ENCODE peak calls at places on chromosomes 1 and 21, in ten cellular contexts. H is heart right ventricle; C is K562; X is H9; B is SK-N-SH; Z is substantia nigra; R is coronary artery; D is A549; I is left lung; Q is CD8-positive, alpha-beta memory T cell. A is an unnamed sample.

GRCh38 chr1:13585996-13586395 is 2.4 kb downstream of the PDPN start:
- DNase-seq in I (no peak), R (no peak), Q (no peak), X (no peak), D (no peak), B (no peak), H (no peak), Z (no peak), C (no peak), A (no peak)

GRCh38 chr1:88549536-88549935 is 134.5 kb upstream of the PKN2 start:
- DNase-seq in Q (no peak), D (no peak), I (no peak), H (no peak), R (no peak), Z (no peak), C (no peak), B (no peak), X (no peak), A (no peak)

GRCh38 chr1:117534995-117535467 is 70.8 kb upstream of the TENT5C start:
- DNase-seq in Z (no peak), R (no peak), Q (peak), I (no peak), H (peak), C (peak), B (peak), X (peak), D (peak), A (peak)

GRCh38 chr1:183655562-183656075 is 2.5 kb upstream of the APOBEC4 start:
- DNase-seq in H (peak), C (peak), B (peak), X (peak), Q (peak), I (peak), D (peak), Z (peak), R (no peak), A (peak)

GRCh38 chr1:97647776-97648175 is 273.1 kb downstream of the DPYD start:
- DNase-seq in X (no peak), Z (no peak), D (no peak), C (no peak), Q (no peak), I (no peak), B (no peak), R (no peak), H (no peak), A (no peak)

GRCh38 chr1:31012210-31012924 is 53.1 kb downstream of the PUM1 start:
- DNase-seq in Z (no peak), I (no peak), R (no peak), B (no peak), Q (no peak), D (no peak), H (no peak), X (no peak), C (no peak), A (no peak)

GRCh38 chr1:83860506-83861221 is 138.3 kb downstream of the TTLL7 start:
- DNase-seq in D (peak), X (peak), B (no peak), R (peak), Z (peak), Q (peak), C (peak), I (peak), H (peak), A (peak)

GRCh38 chr1:92329356-92330129 is 30.7 kb downstream of the RPAP2 start:
- DNase-seq in C (no peak), B (no peak), Z (no peak), X (no peak), I (no peak), R (no peak), Q (no peak), D (no peak), H (no peak), A (peak)

GRCh38 chr1:234707641-234708040 is 97.7 kb upstream of the IRF2BP2 start:
- DNase-seq in R (no peak), Z (no peak), Q (no peak), H (no peak), X (no peak), I (peak), B (no peak), D (no peak), C (no peak), A (no peak)

GRCh38 chr1:26500488-26501175 is 28.4 kb downstream of the HMGN2 start:
- DNase-seq in Q (peak), R (peak), I (peak), C (peak), X (peak), Z (peak), D (peak), B (peak), H (peak), A (peak)

GRCh38 chr1:25054526-25054925 is 124.5 kb upstream of the RUNX3 start:
- DNase-seq in H (no peak), I (no peak), C (no peak), D (no peak), Q (peak), R (no peak), Z (no peak), B (no peak), X (no peak), A (no peak)

GRCh38 chr1:50681931-50682330 is 258.7 kb upstream of the DMRTA2 start:
- DNase-seq in I (no peak), R (no peak), C (no peak), Z (no peak), D (no peak), X (no peak), H (no peak), Q (no peak), B (no peak), A (no peak)

GRCh38 chr1:12595839-12596821 is 21.9 kb downstream of the DHRS3 start:
- DNase-seq in D (peak), X (peak), R (peak), I (peak), C (no peak), B (peak), H (peak), Q (no peak), Z (peak), A (peak)

GRCh38 chr1:212916395-212917133 is 33.8 kb upstream of the VASH2 start:
- DNase-seq in H (peak), Q (no peak), X (peak), R (no peak), B (no peak), C (peak), Z (no peak), I (peak), D (no peak), A (no peak)

GRCh38 chr21:40568756-40569155 is 278.2 kb downstream of the DSCAM start:
- DNase-seq in X (no peak), H (no peak), R (no peak), I (no peak), Q (no peak), C (no peak), Z (no peak), D (no peak), B (no peak), A (no peak)

GRCh38 chr1:39992229-39992628 is 37.3 kb downstream of the MFSD2A start:
- DNase-seq in D (no peak), X (no peak), H (no peak), I (no peak), Z (no peak), Q (no peak), R (no peak), B (no peak), C (no peak), A (peak)

GRCh38 chr1:93846151-93846928 is 32.7 kb downstream of the DNTTIP2 start:
- DNase-seq in H (peak), Z (peak), I (peak), D (peak), R (peak), C (peak), Q (peak), X (peak), B (peak), A (peak)

GRCh38 chr1:39671433-39671792 is 494 bp downstream of the NT5C1A start:
- DNase-seq in D (no peak), Z (peak), H (peak), B (peak), R (no peak), C (no peak), Q (no peak), I (peak), X (peak), A (no peak)

DNA sequence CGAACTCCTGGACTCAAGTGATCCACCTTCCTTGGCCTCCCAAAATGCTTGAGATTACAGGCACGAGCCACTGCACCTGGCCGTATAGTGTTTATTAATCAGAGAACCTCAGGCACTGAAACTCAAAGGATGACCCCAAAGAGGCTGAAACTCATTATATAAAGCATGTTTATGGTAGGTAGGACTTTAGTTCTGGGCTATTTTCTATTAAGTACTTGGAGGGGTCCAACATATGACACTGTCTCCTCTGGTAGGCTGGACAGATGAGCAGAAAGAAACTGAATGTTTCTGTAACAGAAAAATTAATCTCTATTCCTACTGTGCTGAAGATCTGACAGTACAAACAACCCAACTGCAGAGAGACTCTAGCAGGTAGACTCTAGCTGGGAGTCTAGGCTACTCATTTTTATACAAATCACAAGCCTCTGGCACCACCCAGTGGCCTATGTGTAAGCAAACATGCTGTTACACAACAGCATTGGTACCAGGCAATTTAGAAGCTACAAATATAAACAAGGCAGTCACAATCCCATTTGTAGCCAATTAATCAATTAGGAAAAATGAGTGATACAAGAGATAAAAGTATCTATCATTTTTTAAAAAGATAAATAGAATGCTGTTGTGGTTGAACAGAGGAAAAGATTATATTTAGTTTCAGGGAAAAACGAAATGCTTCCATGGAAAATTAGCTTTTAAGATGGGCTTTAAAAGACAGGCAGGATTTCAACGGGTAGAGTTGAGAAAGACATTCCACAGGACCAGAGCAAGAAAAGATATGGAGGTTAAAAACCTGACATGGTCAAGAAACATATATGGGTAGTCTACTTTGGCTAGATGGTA is 10.4 kb downstream of the DCAF8 start:
- DNase-seq in Z (peak), R (no peak), Q (peak), C (peak), D (peak), X (peak), H (peak), B (peak), I (peak), A (peak)
- H3K27ac ChIP-seq in Z (peak), R (peak), Q (no peak), C (no peak), D (no peak), X (no peak), H (peak), B (no peak), I (no peak), A (no peak)

GRCh38 chr1:165595561-165595960 is 35.5 kb upstream of the MGST3 start:
- DNase-seq in Q (no peak), C (no peak), Z (no peak), B (no peak), D (no peak), H (no peak), I (no peak), X (no peak), R (no peak), A (peak)
- H3K27ac ChIP-seq in Q (no peak), C (no peak), Z (no peak), B (no peak), D (no peak), H (no peak), I (no peak), X (no peak), R (no peak), A (no peak)

DNA sequence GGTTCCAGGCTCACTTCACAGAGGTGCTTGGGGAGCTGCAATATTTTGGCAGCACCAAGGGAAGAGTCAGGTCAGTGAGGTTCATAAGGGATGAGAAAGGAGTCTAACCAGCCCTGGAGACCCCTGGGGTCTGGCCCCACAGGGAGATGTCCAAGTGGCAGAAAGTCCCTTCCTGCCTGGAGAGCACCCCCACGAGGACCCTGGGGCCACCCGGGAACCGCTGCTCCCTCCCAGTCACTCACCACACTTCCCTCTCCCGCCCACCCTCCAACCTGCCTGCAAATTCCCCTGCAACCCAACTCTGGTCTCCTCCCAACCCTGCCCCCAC is 6.5 kb upstream of the ITGB2 start:
- DNase-seq in Q (no peak), B (no peak), X (no peak), H (no peak), D (no peak), Z (no peak), R (no peak), C (no peak), I (no peak), A (no peak)
- H3K27ac ChIP-seq in Q (peak), B (no peak), X (no peak), H (no peak), D (peak), Z (no peak), R (peak), C (no peak), I (peak), A (no peak)

DNA sequence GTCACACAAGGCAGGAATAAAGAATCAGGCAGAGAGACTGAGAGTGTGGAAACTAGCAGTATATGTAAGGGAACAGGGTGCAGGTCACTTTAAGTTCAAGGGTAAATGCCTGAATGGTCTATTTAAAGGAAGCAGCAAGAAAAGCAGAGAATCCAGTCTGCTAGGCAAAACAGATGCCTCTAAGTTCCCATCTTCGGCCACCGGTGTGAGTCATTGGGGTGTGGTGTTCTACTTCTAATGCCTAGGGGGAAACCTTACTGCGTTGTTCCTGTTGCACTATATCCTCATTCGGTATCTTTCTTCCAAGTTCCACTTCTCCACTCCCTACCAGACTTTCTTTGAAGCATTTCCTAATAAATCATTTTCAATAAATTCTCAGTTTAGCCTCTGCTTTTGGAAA is 259.8 kb downstream of the HHIPL2 start:
- DNase-seq in I (no peak), D (no peak), Q (no peak), X (no peak), B (no peak), R (no peak), C (no peak), H (no peak), Z (no peak), A (no peak)
- H3K27ac ChIP-seq in I (no peak), D (no peak), Q (no peak), X (no peak), B (no peak), R (no peak), C (no peak), H (no peak), Z (no peak), A (no peak)

GRCh38 chr21:38341546-38342012 is 84.8 kb downstream of the KCNJ15 start:
- DNase-seq in I (no peak), Z (no peak), C (no peak), Q (no peak), H (no peak), R (peak), D (no peak), B (no peak), X (no peak), A (no peak)

GRCh38 chr21:38333290-38334272 is 76.8 kb downstream of the KCNJ15 start:
- DNase-seq in Z (no peak), B (no peak), I (no peak), C (peak), D (no peak), R (no peak), Q (no peak), X (no peak), H (no peak), A (no peak)

GRCh38 chr21:38334866-38335265 is 78.1 kb downstream of the KCNJ15 start:
- DNase-seq in R (no peak), H (no peak), I (no peak), D (no peak), Q (no peak), Z (no peak), X (no peak), B (no peak), C (peak), A (no peak)

GRCh38 chr21:38340131-38340530 is 83.3 kb downstream of the KCNJ15 start:
- DNase-seq in D (no peak), H (no peak), X (no peak), B (no peak), C (no peak), Q (no peak), Z (no peak), R (peak), I (no peak), A (no peak)

GRCh38 chr21:38337793-38338192 is 81.0 kb downstream of the KCNJ15 start:
- DNase-seq in R (no peak), I (no peak), Q (no peak), Z (no peak), D (no peak), B (no peak), H (no peak), C (no peak), X (no peak), A (no peak)
- H3K27ac ChIP-seq in R (no peak), I (no peak), Q (no peak), Z (no peak), D (no peak), B (no peak), H (no peak), C (no peak), X (no peak), A (no peak)

DNA sequence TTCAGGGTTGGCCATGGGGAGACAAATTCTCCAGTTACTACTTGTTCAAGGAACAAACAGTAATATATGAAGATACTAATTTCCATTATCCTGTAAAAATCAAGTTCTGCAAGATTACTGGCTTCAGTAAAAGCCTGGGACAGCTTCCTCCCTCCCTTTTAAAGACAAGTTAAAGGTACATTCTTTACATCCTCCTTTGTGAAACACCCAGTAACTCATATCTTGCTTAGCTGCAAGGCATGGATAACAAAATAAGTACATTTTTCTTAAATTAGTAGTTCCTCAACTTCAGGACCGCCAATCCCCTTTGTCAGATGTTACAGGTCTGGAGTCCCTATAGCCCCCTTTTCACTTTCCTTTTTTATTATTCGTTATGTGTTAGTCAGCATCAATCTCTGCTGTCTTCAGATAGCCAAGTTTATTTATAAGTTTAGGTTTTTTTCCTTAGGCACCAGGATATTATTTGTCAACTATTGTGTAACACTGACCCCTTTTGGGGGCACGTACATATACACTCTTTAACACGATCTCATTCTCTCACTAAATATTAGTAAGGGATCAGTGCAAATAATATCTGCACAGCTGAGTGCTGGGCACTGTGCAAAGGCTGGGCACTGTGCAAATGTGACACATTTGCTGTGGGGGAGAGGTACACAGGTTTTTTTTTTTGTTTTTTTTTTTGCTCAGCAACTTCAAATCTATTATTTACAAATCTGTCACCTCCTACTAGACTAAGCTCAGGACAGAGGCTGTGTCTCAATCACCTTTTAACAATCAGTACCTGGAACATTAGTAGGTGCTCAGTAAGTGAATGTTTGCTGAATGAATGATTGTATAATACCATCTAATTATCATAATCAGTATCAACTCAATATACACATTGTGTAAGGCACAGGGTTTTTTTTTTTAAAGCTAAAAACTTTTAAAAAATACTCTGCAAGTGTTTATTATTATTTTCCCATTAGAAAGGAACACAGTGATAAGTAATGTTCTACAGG is 9.6 kb downstream of the ERRFI1 start:
- DNase-seq in D (no peak), C (peak), B (no peak), X (no peak), I (no peak), Q (no peak), Z (no peak), R (no peak), H (no peak), A (no peak)
- H3K27ac ChIP-seq in D (peak), C (no peak), B (peak), X (no peak), I (peak), Q (no peak), Z (peak), R (peak), H (peak), A (peak)